ENCODE peak calls at places on chromosomes 6 and 20, in ten cellular contexts. U is OCI-LY7, Q is adrenal gland, L is colonic mucosa, E is GM12864, J is MCF 10A, S is heart left ventricle, B is AG09319, I is upper lobe of left lung, N is neural crest cell. H is an unnamed sample.

GRCh38 chr20:36062799-36063198 is 91.7 kb upstream of the EPB41L1 start:
- DNase-seq in Q (no peak), S (no peak), B (no peak), I (no peak), J (no peak), E (no peak), L (no peak), U (no peak), N (no peak), H (no peak)

GRCh38 chr20:50245561-50246366 is 55.1 kb downstream of the CEBPB start:
- DNase-seq in Q (peak), J (peak), I (no peak), S (no peak), B (peak), L (no peak), N (no peak), U (no peak), E (no peak), H (no peak)

GRCh38 chr6:111052171-111052570 is 35.1 kb upstream of the SLC16A10 start:
- DNase-seq in U (no peak), L (no peak), Q (no peak), N (no peak), I (no peak), E (no peak), B (no peak), J (no peak), S (no peak), H (no peak)

GRCh38 chr6:14751645-14752173 is 494.2 kb upstream of the JARID2 start:
- DNase-seq in S (no peak), N (no peak), L (no peak), Q (no peak), B (no peak), E (no peak), I (no peak), J (no peak), U (no peak), H (no peak)

GRCh38 chr20:61257596-61257995 is 5.5 kb downstream of the CDH4 start:
- DNase-seq in S (no peak), E (no peak), N (no peak), U (no peak), L (no peak), J (no peak), Q (no peak), I (no peak), B (no peak), H (no peak)

GRCh38 chr20:59636791-59637370 is 32.5 kb downstream of the PHACTR3 start:
- DNase-seq in S (no peak), N (no peak), B (no peak), E (no peak), I (no peak), J (no peak), L (no peak), Q (no peak), U (no peak), H (no peak)

GRCh38 chr20:52103911-52104545 is 87.6 kb downstream of the ZFP64 start:
- DNase-seq in L (no peak), Q (no peak), N (no peak), E (no peak), U (no peak), B (no peak), S (no peak), J (no peak), I (peak), H (no peak)

GRCh38 chr20:12049125-12049524 is 131.4 kb downstream of the BTBD3 start:
- DNase-seq in S (no peak), Q (peak), L (no peak), J (no peak), B (no peak), U (no peak), I (no peak), E (no peak), N (no peak), H (no peak)

GRCh38 chr20:57829805-57830514 is 120.1 kb upstream of the PMEPA1 start:
- DNase-seq in L (no peak), I (no peak), U (no peak), J (no peak), B (no peak), S (no peak), N (no peak), Q (no peak), E (no peak), H (no peak)

GRCh38 chr20:63837475-63837874 is 6.4 kb upstream of the ZBTB46 start:
- DNase-seq in L (no peak), B (no peak), U (no peak), S (no peak), J (no peak), I (no peak), E (no peak), Q (no peak), N (no peak), H (no peak)

GRCh38 chr6:130303436-130303835 is 62.4 kb upstream of the TMEM200A start:
- DNase-seq in E (no peak), L (no peak), J (no peak), B (peak), I (no peak), S (no peak), U (no peak), N (no peak), Q (no peak), H (no peak)

GRCh38 chr6:26445934-26446667 is 5.8 kb downstream of the BTN3A3 start:
- DNase-seq in E (peak), B (no peak), L (no peak), N (no peak), I (no peak), J (no peak), S (no peak), U (no peak), Q (no peak), H (no peak)

GRCh38 chr6:56649053-56649769 is 6.5 kb upstream of the DST start:
- DNase-seq in U (no peak), E (no peak), Q (no peak), N (no peak), B (no peak), L (no peak), J (no peak), S (no peak), I (no peak), H (no peak)

GRCh38 chr20:47677314-47678129 is 107.8 kb downstream of the SULF2 start:
- DNase-seq in S (no peak), E (no peak), L (peak), Q (peak), N (peak), U (peak), J (peak), I (peak), B (no peak), H (peak)

GRCh38 chr20:47678130-47678453 is 107.2 kb downstream of the SULF2 start:
- DNase-seq in Q (no peak), S (no peak), N (no peak), J (no peak), L (no peak), I (no peak), E (no peak), B (no peak), U (no peak), H (no peak)

GRCh38 chr20:47679462-47679861 is 105.8 kb downstream of the SULF2 start:
- DNase-seq in S (no peak), U (no peak), I (no peak), Q (no peak), B (no peak), E (no peak), J (no peak), L (no peak), N (no peak), H (no peak)

GRCh38 chr20:47676912-47677311 is 108.4 kb downstream of the SULF2 start:
- DNase-seq in S (no peak), I (no peak), B (no peak), Q (no peak), N (no peak), U (no peak), E (no peak), J (no peak), L (no peak), H (no peak)

DNA sequence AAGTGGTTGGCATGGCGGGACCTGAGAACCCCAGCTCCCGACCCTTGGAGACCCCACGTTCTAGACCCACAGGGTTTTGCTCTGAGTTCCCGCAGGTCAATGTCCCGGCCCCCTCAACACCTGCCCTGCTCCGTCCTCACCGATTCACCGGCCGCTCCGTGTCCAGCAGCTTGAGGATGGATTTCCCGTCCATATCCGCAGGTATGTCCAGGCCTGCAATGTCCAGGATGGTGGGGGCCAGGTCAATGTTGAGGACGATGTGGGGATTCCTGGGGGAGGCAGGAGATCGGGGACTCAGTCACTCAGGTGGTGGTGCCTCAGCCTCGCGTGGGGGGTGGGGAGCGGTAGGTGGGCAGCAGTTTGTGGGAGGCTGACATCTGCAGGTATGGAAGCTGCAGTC is 106.7 kb downstream of the SULF2 start:
- DNase-seq in U (no peak), I (peak), N (no peak), J (no peak), E (no peak), L (no peak), S (no peak), Q (no peak), B (no peak), H (no peak)
- TF ChIP-seq CTCF in U (no peak), I (no peak), N (no peak), J (no peak), E (no peak), L (no peak), S (no peak), Q (no peak), B (no peak), H (no peak)

GRCh38 chr20:347317-347639 is 367 bp downstream of the NRSN2 start:
- DNase-seq in Q (no peak), N (no peak), J (no peak), I (no peak), U (no peak), L (no peak), B (no peak), E (no peak), S (no peak), H (no peak)

GRCh38 chr20:346033-346639 is 775 bp upstream of the NRSN2 start:
- DNase-seq in E (no peak), I (no peak), U (no peak), B (no peak), S (no peak), L (no peak), Q (no peak), N (no peak), J (no peak), H (no peak)

GRCh38 chr20:346640-347316 is at the start of gene NRSN2:
- DNase-seq in S (peak), U (no peak), N (peak), E (no peak), L (peak), Q (peak), B (no peak), I (peak), J (no peak), H (peak)

GRCh38 chr20:348972-349841 is 2.3 kb downstream of the NRSN2 start:
- DNase-seq in I (peak), E (no peak), B (no peak), Q (no peak), L (no peak), J (no peak), U (no peak), N (no peak), S (no peak), H (no peak)

GRCh38 chr20:347640-348484 is 951 bp downstream of the NRSN2 start:
- DNase-seq in L (peak), B (peak), N (peak), J (peak), S (peak), U (peak), Q (peak), E (no peak), I (peak), H (peak)
- TF ChIP-seq CTCF in L (no peak), B (no peak), N (no peak), J (no peak), S (no peak), U (no peak), Q (no peak), E (no peak), I (no peak), H (no peak)

DNA sequence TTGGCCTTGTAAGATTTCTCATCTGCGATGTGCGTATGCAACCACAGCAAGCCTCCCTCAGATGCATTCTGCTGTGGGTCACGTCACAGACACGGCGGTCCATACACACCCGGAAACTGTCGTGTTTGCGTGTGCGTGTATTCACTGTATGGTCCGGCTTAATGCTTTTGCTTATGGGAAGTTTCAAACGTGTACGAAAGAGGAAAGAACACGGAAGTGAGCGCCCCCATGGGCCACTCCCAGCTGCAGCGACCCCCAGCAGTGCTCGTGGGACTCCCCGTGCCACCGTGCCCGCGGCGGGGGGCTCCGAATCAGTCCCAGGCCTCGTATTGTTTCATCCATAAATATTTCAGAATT is 10.2 kb downstream of the DLL1 start:
- DNase-seq in E (no peak), Q (no peak), N (no peak), S (no peak), L (no peak), B (no peak), J (no peak), U (no peak), I (peak), H (no peak)
- TF ChIP-seq CTCF in E (no peak), Q (no peak), N (no peak), S (no peak), L (no peak), B (no peak), J (no peak), U (no peak), I (no peak), H (no peak)

GRCh38 chr6:77926198-77926752 is 273.4 kb downstream of the MEI4 start:
- DNase-seq in Q (no peak), B (no peak), L (no peak), N (no peak), I (no peak), U (no peak), E (no peak), S (no peak), J (peak), H (no peak)
- TF ChIP-seq CTCF in Q (no peak), B (no peak), L (no peak), N (peak), I (no peak), U (no peak), E (no peak), S (no peak), J (peak), H (no peak)

DNA sequence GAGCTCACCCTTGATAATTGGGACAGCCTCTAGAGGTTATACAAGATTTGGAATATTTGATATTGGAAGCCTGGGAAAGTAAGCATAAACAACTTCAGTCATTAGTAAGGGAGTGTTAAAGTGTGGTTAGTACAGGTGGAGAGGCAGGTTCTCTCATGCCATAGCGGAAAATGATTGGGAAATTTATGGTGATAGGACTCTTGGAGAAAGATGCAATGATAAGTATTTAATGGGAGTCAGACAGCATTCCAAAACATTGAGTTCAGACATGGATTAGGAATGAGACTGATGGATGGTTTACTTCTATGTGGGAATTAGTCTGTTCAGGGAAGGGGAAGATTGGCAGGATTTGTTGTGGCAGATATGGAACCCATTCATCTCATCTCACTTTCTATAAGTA is 152.7 kb downstream of the MCHR2 start:
- DNase-seq in B (no peak), E (no peak), U (no peak), N (no peak), J (no peak), S (no peak), I (no peak), Q (no peak), L (no peak), H (no peak)
- TF ChIP-seq CTCF in B (no peak), E (no peak), U (no peak), N (no peak), J (no peak), S (no peak), I (no peak), Q (no peak), L (no peak), H (no peak)

GRCh38 chr6:84424956-84425355 is 197.5 kb upstream of the CEP162 start:
- DNase-seq in N (no peak), I (no peak), U (no peak), S (no peak), B (no peak), L (no peak), J (no peak), Q (no peak), E (no peak), H (no peak)

GRCh38 chr6:84426002-84426705 is 198.7 kb upstream of the CEP162 start:
- DNase-seq in U (no peak), S (no peak), B (no peak), Q (no peak), L (no peak), I (no peak), J (no peak), E (no peak), N (no peak), H (no peak)

GRCh38 chr6:84422380-84422968 is 195.0 kb upstream of the CEP162 start:
- DNase-seq in U (no peak), Q (peak), N (peak), S (peak), L (peak), B (no peak), J (peak), E (no peak), I (peak), H (no peak)

GRCh38 chr6:84432616-84433015 is 205.2 kb upstream of the CEP162 start:
- DNase-seq in J (peak), U (no peak), Q (no peak), E (no peak), I (no peak), L (no peak), S (no peak), N (no peak), B (no peak), H (no peak)

DNA sequence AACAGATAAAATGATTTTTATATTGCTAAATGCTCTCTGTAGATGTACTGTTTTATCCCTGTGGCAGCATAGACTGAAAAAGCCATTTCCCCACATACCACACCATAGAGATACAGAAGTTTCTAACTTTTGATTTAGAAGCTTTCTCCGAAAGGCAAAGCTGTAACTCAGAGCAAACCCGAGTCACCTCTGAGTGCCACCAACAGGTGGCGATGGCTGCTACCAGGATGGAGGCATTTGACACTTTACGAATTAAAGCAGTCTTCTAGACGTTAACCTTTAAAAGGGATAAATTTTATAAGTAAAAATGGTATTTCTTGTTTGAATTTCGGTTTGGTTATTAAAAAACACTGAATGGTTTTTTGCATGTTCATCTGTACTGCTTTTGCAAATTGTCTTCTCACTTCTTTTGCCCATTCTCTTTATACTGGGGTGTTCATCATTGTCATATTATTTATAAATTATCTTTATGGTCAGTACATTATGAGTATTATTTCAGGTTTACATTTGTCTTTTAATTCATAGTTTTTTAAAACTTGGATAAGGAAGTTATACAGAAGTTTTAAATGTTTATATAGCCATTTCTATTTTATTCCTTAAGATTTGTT is 201.0 kb upstream of the CEP162 start:
- DNase-seq in E (no peak), N (peak), Q (peak), S (no peak), J (peak), U (peak), B (no peak), L (peak), I (no peak), H (no peak)
- TF ChIP-seq CTCF in E (peak), N (peak), Q (peak), S (peak), J (peak), U (peak), B (peak), L (peak), I (no peak), H (no peak)

H was measured in activated B cell treated with CpG ODN at 0.5 μM for 24 hours.